ENCODE peak calls at places on chromosomes 4 and X, in five cellular contexts. W is stimulated activated CD4-positive, alpha-beta T cell treated with anti-CD3 and anti-CD28 coated beads, TNF-alpha, amount 100 ng/mL, for 1 hour; T is stimulated activated CD8-positive, alpha-beta memory T cell treated with anti-CD3 and anti-CD28 coated beads, Interleukin-2, amount 100 ng/mL, for 48 hours; Y is AG09309; D is NCI-H2171. O is an unnamed sample.

GRCh38 chrX:106300239-106300638 is 132.1 kb downstream of the PWWP3B start:
- DNase-seq in W (no peak), T (no peak), Y (no peak), D (no peak), O (no peak)

GRCh38 chr4:15318621-15319348 is 109.0 kb upstream of the C1QTNF7 start:
- DNase-seq in W (no peak), T (no peak), Y (no peak), D (no peak), O (no peak)

GRCh38 chr4:27350161-27350560 is 489.5 kb downstream of the STIM2 start:
- DNase-seq in W (no peak), T (no peak), Y (peak), D (no peak), O (no peak)

GRCh38 chrX:152810403-152810802 is 20.2 kb downstream of the CETN2 start:
- DNase-seq in W (no peak), T (no peak), Y (no peak), D (no peak), O (no peak)

GRCh38 chr4:113358784-113359183 is 309.3 kb downstream of the ANK2 start:
- DNase-seq in W (no peak), T (no peak), Y (no peak), D (no peak), O (no peak)

GRCh38 chr4:78131403-78131802 is 74.3 kb downstream of the FRAS1 start:
- DNase-seq in W (no peak), T (no peak), Y (no peak), D (no peak), O (no peak)

GRCh38 chr4:174444390-174444789 is 77.9 kb downstream of the HPGD start:
- DNase-seq in W (no peak), T (no peak), Y (no peak), D (no peak), O (no peak)

GRCh38 chr4:17613761-17614415 is 553 bp upstream of the MED28 start:
- DNase-seq in W (no peak), T (no peak), Y (peak), D (peak), O (no peak)

O was measured in central memory CD8-positive, alpha-beta T cell.